ENCODE peak calls at places on chromosome 18, in four cellular contexts. G, B, M and D are unnamed samples.

GRCh38 chr18:13418013-13418710 is 199.6 kb downstream of the LDLRAD4 start:
- DNase-seq in G (no peak), B (no peak), M (no peak), D (no peak)

GRCh38 chr18:23207191-23207955 is 72.1 kb downstream of the CABLES1 start:
- DNase-seq in G (no peak), B (no peak), M (peak; percentile 26), D (peak; percentile 65)

GRCh38 chr18:42159146-42159545 is 204.1 kb downstream of the PIK3C3 start:
- DNase-seq in G (no peak), B (no peak), M (no peak), D (no peak)

GRCh38 chr18:2921778-2922177 is 75.0 kb downstream of the EMILIN2 start:
- DNase-seq in G (no peak), B (no peak), M (no peak), D (no peak)

GRCh38 chr18:11826836-11827235 is 24.4 kb upstream of the CHMP1B start:
- DNase-seq in G (no peak), B (no peak), M (no peak), D (no peak)

GRCh38 chr18:80196528-80197320 is 50.6 kb downstream of the PARD6G start:
- DNase-seq in G (no peak), B (peak; percentile 18), M (no peak), D (peak; percentile 37)

GRCh38 chr18:22032392-22032961 is 136.9 kb upstream of the GATA6 start:
- DNase-seq in G (peak; percentile 99), B (peak; percentile 73), M (no peak), D (peak; percentile 81)

GRCh38 chr18:73923866-73924265 is 223.8 kb downstream of the FBXO15 start:
- DNase-seq in G (no peak), B (no peak), M (no peak), D (no peak)

GRCh38 chr18:34729264-34729663 is 19.2 kb downstream of the DTNA start:
- DNase-seq in G (peak; percentile 58), B (peak; percentile 50), M (no peak), D (peak; percentile 51)

GRCh38 chr18:66727991-66728390 is 124.1 kb upstream of the CDH19 start:
- DNase-seq in G (peak; percentile 33), B (peak; percentile 55), M (no peak), D (peak; percentile 43)

GRCh38 chr18:77346446-77346845 is 96.8 kb downstream of the GALR1 start:
- DNase-seq in G (peak; percentile 24), B (peak; percentile 11), M (no peak), D (peak; percentile 60)

GRCh38 chr18:8499810-8500663 is 109.2 kb upstream of the RAB12 start:
- DNase-seq in G (no peak), B (no peak), M (no peak), D (no peak)

GRCh38 chr18:50986360-50987087 is 18.7 kb downstream of the ELAC1 start:
- DNase-seq in G (peak; percentile 38), B (no peak), M (no peak), D (peak; percentile 41)

GRCh38 chr18:2337552-2338141 is 233.7 kb downstream of the METTL4 start:
- DNase-seq in G (peak; percentile 34), B (peak; percentile 32), M (no peak), D (peak; percentile 18)

GRCh38 chr18:10927980-10928605 is 221.3 kb downstream of the PIEZO2 start:
- DNase-seq in G (no peak), B (peak; percentile 66), M (no peak), D (peak; percentile 32)

DNA sequence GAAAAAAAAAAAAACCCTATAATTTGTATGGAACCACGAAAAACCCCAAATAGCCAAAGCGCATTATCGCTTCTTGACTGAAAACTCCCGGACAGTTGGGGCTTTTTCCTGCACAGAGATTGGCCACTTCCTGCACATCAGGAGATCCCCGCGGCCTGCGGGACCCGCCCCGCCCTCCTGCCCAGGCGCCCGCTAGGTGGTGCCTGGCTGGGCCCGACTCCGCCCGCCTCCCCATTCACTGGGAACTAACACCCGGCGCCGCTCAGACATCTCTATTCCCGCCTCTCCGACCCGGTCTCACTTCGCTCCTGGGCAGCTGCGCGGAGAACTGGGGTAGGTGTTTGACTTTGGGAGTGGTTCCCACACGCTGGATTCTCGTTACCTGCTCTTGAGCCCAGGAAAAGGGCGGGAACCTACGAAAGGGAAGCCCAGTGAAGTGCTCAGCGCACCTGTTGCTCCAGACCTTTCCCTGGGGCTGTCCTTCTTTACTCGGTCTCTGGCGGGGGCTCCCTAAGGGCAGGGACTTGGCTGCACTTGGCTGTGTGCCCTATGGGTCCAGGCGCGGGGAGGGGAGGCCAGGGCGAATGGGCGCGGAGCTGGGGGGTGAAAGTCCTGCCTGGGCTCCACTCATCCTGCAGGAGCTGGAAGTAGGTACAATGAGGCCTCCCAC is at the start of gene HMSD:
- DNase-seq in G (peak; percentile 59), B (no peak), M (peak; percentile 67), D (peak; percentile 36)
- H3K4me3 ChIP-seq in G (peak within 1 kb of the TSS; percentile 39), B (peak within 1 kb of the TSS; percentile 49), M (peak within 1 kb of the TSS; percentile 40), D (peak within 1 kb of the TSS; percentile 41)

GRCh38 chr18:48942554-48943261 is 8.1 kb downstream of the SMAD7 start:
- DNase-seq in G (peak; percentile 96), B (peak; percentile 83), M (peak; percentile 62), D (peak; percentile 74)

GRCh38 chr18:48942086-48942485 is 8.7 kb downstream of the SMAD7 start:
- DNase-seq in G (no peak), B (no peak), M (no peak), D (no peak)

GRCh38 chr18:48940854-48941531 is 9.8 kb downstream of the SMAD7 start:
- DNase-seq in G (no peak), B (no peak), M (no peak), D (no peak)

GRCh38 chr18:48943333-48943732 is 7.4 kb downstream of the SMAD7 start:
- DNase-seq in G (no peak), B (no peak), M (peak; percentile 55), D (no peak)

DNA sequence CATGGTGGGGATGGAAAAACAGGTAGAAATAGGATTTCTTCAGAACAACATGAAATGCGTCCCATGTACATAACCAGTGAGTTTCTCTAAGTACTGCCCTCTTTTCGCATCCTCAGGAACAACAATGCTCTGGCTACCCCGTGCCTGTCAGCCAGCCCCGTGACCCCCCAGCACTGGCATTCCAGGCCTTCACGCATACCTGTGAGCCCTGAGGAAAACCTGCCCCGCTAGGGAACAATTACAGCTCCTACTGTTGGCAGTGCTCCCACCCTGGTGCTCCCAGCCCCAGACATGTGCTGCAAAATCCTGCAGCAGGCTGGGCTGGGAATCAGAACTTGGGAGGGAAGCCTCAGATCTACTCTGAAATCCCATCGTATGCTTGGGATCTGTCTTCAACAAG is 9.1 kb downstream of the SMAD7 start:
- DNase-seq in G (no peak), B (peak; percentile 14), M (no peak), D (no peak)
- H3K4me3 ChIP-seq in G (no peak overlapping the region), B (no peak overlapping the region), M (no peak overlapping the region), D (no peak overlapping the region)

GRCh38 chr18:62384068-62384467 is 59.0 kb downstream of the TNFRSF11A start:
- DNase-seq in G (no peak), B (peak; percentile 6), M (no peak), D (peak; percentile 6)
- H3K4me3 ChIP-seq in G (peak overlapping the region; percentile 9), B (no peak overlapping the region), M (no peak overlapping the region), D (no peak overlapping the region)

GRCh38 chr18:55401275-55401620 is 186.7 kb downstream of the TCF4 start:
- DNase-seq in G (no peak), B (peak; percentile 31), M (no peak), D (no peak)
- H3K4me3 ChIP-seq in G (no peak overlapping the region), B (peak overlapping the region; percentile 59), M (peak overlapping the region; percentile 33), D (peak overlapping the region; percentile 55)

GRCh38 chr18:710418-711300 is 1.8 kb downstream of the ENOSF1 start:
- DNase-seq in G (no peak), B (no peak), M (no peak), D (no peak)

GRCh38 chr18:711330-711692 is 1.1 kb downstream of the ENOSF1 start:
- DNase-seq in G (no peak), B (no peak), M (no peak), D (no peak)

GRCh38 chr18:712401-713134 is at the start of gene ENOSF1:
- DNase-seq in G (peak; percentile 57), B (peak; percentile 86), M (peak; percentile 93), D (peak; percentile 92)

GRCh38 chr18:713135-713490 is 683 bp upstream of the ENOSF1 start:
- DNase-seq in G (no peak), B (no peak), M (no peak), D (no peak)

GRCh38 chr18:711693-712400 is 583 bp downstream of the ENOSF1 start:
- DNase-seq in G (peak; percentile 73), B (peak; percentile 96), M (peak; percentile 90), D (peak; percentile 96)
- H3K4me3 ChIP-seq in G (peak overlapping the region; percentile 72), B (peak overlapping the region; percentile 91), M (peak overlapping the region; percentile 74), D (peak overlapping the region; percentile 72)

GRCh38 chr18:48718251-48718959 is 179.6 kb downstream of the CTIF start:
- DNase-seq in G (no peak), B (no peak), M (no peak), D (no peak)
- H3K4me3 ChIP-seq in G (no peak overlapping the region), B (no peak overlapping the region), M (no peak overlapping the region), D (no peak overlapping the region)